ENCODE peak calls at places on chromosomes 3 and 15, in eight cellular contexts. K is stomach, B is Peyer's patch, S is left ventricle myocardium inferior, P is cardiac muscle cell, Z is MM.1S, A is colonic mucosa, L is fibroblast of lung. E is an unnamed sample.

GRCh38 chr3:119518026-119518425 is 19.7 kb downstream of the TIMMDC1 start:
- DNase-seq in A (no peak), K (no peak), Z (no peak), B (no peak), S (no peak), L (no peak), P (no peak), E (no peak)

GRCh38 chr15:50993598-50993997 is 85.1 kb downstream of the AP4E1 start:
- DNase-seq in B (no peak), P (no peak), A (no peak), Z (no peak), L (peak; percentile 63), S (no peak), K (no peak), E (no peak)

GRCh38 chr3:5187152-5187919 is at the start of gene EDEM1:
- DNase-seq in P (peak; percentile 93), S (peak; percentile 94), L (peak; percentile 93), B (peak; percentile 99), Z (peak; percentile 95), K (peak; percentile 96), A (peak; percentile 97), E (peak; percentile 94)

GRCh38 chr3:15629860-15630597 is 28.5 kb downstream of the BTD start:
- DNase-seq in L (peak; percentile 77), A (peak; percentile 71), B (no peak), Z (peak; percentile 90), K (peak; percentile 63), P (peak; percentile 76), S (no peak), E (peak; percentile 78)

GRCh38 chr3:24406900-24407299 is 87.8 kb downstream of the THRB start:
- DNase-seq in Z (no peak), L (no peak), K (no peak), A (no peak), S (no peak), P (no peak), B (no peak), E (no peak)

GRCh38 chr3:194471863-194472262 is 14.9 kb downstream of the ATP13A3 start:
- DNase-seq in A (no peak), P (no peak), S (no peak), B (no peak), L (no peak), Z (no peak), K (no peak), E (no peak)

GRCh38 chr15:55110446-55110845 is 86.3 kb downstream of the RSL24D1 start:
- DNase-seq in P (peak; percentile 25), A (no peak), L (no peak), S (no peak), K (no peak), B (no peak), Z (peak; percentile 12), E (no peak)

GRCh38 chr3:42745776-42746454 is 27.1 kb downstream of the CCDC13 start:
- DNase-seq in Z (no peak), A (peak; percentile 14), S (no peak), P (no peak), L (no peak), B (no peak), K (no peak), E (no peak)

GRCh38 chr15:89068325-89068784 is 19.9 kb upstream of the ABHD2 start:
- DNase-seq in A (no peak), S (no peak), P (no peak), Z (no peak), L (peak; percentile 99), B (no peak), K (no peak), E (no peak)

GRCh38 chr3:30583973-30584372 is 22.4 kb upstream of the TGFBR2 start:
- DNase-seq in K (no peak), L (no peak), A (no peak), P (no peak), S (no peak), Z (no peak), B (no peak), E (no peak)

GRCh38 chr3:71064976-71065763 is 518.4 kb downstream of the FOXP1 start:
- DNase-seq in K (peak; percentile 68), L (peak; percentile 47), B (peak; percentile 81), P (peak; percentile 80), Z (peak; percentile 64), S (peak; percentile 60), A (peak; percentile 70), E (peak; percentile 65)

GRCh38 chr3:45690331-45691035 is 1.3 kb downstream of the SACM1L start:
- DNase-seq in S (no peak), B (no peak), K (no peak), L (peak; percentile 61), Z (peak; percentile 56), A (no peak), P (no peak), E (no peak)

GRCh38 chr3:43858052-43858701 is 167.4 kb downstream of the ABHD5 start:
- DNase-seq in A (no peak), S (no peak), K (no peak), B (no peak), P (no peak), Z (peak; percentile 10), L (no peak), E (no peak)

GRCh38 chr3:43856351-43856750 is 165.6 kb downstream of the ABHD5 start:
- DNase-seq in P (no peak), S (no peak), A (no peak), Z (no peak), L (no peak), K (no peak), B (no peak), E (no peak)

GRCh38 chr3:43855674-43856299 is 165.0 kb downstream of the ABHD5 start:
- DNase-seq in K (peak; percentile 69), L (peak; percentile 46), P (peak; percentile 71), B (peak; percentile 58), S (peak; percentile 34), Z (peak; percentile 55), A (peak; percentile 72), E (peak; percentile 67)

GRCh38 chr3:43857361-43858051 is 166.8 kb downstream of the ABHD5 start:
- DNase-seq in Z (no peak), B (no peak), K (no peak), A (no peak), L (peak; percentile 39), S (no peak), P (no peak), E (no peak)

DNA sequence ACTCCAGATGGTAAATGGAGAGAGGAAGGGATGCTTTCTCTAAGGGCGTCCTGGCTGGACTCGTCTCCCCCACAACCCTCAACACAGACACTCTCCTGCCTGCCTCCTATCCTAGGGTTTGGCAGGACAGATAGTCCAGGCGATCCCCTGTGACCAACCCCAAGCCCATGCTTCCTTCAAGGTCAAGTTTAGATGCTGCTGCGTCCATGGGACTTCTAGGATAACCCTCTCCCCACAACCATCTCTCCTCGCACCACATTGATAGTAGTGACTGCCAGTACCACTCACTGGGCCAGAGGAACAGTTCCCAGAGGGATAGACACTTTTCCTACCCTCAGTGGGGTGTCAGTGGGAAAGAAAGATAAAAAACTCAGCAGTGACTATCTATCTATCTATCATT is 166.0 kb downstream of the ABHD5 start:
- DNase-seq in A (no peak), B (no peak), S (no peak), K (no peak), Z (no peak), L (no peak), P (no peak), E (no peak)
- H3K27me3 ChIP-seq in A (no peaks in the 10 kb centered on the region), B (no peaks in the 10 kb centered on the region), S (peaks cover 85% of the 10 kb centered on the region), K (peaks cover 14% of the 10 kb centered on the region), Z (no peaks in the 10 kb centered on the region), L (no peaks in the 10 kb centered on the region), P (peaks cover 34% of the 10 kb centered on the region), E (no peaks in the 10 kb centered on the region)

DNA sequence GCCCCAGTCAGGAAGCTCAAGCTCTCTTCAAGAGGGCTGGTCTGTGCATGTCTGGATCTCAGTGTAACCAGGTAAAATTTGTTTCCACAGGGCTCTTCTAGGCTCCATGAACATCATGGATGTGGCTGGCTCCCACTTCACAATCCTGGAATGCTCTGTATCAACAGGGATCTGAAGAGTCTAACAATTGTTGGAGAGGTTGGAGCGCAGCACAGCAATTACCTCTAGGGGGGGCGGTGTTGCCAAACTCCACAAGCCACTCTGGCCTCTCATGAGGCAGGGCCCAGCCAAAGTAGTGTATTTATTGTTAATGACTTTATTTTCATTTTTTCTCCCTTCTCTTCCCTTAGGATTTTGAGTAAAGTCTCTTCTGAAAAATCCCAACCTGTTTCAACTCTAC is 6.1 kb upstream of the EIF2B5 start:
- DNase-seq in K (peak; percentile 35), B (no peak), S (no peak), A (peak; percentile 26), P (peak; percentile 66), Z (peak; percentile 51), L (peak; percentile 50), E (peak; percentile 56)
- TF ChIP-seq CTCF in K (no peak), B (no peak), S (peak; percentile 33), A (no peak), P (peak; percentile 57), Z (peak; percentile 65), L (peak; percentile 54), E (no peak)

DNA sequence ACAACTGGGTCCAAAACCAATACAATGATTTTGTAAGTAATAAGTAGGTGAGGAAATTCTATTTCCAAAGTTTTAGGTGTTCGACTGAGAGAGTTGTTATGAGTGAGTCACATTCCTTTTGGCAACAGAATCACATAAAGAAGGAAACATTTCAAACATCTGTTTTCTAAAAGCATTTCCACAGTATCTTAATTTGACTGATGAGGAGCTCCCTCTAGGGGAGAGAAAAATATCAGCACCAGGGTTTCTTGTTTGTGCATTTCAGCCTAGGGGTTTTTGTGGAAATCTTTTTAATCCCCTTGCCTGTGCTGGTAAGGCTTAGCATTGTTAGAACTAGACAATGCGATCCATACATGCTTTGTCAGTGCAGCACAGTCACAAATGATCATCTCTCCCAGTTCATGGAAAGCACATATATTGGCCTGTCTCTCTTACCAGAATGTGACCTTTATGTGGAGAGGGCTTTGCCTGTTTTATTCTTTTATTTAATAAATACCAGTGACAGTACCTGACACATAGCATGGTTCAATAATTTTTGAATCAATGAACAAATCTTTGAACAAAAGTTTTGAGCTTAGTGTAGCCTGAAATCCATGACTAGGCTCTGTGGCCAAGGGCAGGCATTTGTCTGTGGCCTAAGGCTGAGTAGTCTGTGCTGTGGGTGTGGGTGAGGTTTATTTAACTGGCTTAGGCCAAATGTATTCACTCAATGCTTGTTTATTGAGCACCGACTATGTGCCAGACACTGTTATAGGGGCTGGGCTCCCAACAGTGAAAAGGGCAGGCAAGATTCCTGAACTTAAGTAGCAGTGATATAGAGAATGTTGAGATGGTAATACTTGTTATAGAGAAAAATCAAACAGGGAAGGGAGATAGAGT is 21.1 kb upstream of the IQCF6 start:
- DNase-seq in B (no peak), L (peak; percentile 72), P (peak; percentile 69), Z (peak; percentile 56), S (no peak), K (no peak), A (peak; percentile 42), E (peak; percentile 21)
- H3K27ac ChIP-seq in B (no peak overlapping the region), L (no peak overlapping the region), P (no peak overlapping the region), Z (no peak overlapping the region), S (no peak overlapping the region), K (no peak overlapping the region), A (no peak overlapping the region), E (no peak overlapping the region)

DNA sequence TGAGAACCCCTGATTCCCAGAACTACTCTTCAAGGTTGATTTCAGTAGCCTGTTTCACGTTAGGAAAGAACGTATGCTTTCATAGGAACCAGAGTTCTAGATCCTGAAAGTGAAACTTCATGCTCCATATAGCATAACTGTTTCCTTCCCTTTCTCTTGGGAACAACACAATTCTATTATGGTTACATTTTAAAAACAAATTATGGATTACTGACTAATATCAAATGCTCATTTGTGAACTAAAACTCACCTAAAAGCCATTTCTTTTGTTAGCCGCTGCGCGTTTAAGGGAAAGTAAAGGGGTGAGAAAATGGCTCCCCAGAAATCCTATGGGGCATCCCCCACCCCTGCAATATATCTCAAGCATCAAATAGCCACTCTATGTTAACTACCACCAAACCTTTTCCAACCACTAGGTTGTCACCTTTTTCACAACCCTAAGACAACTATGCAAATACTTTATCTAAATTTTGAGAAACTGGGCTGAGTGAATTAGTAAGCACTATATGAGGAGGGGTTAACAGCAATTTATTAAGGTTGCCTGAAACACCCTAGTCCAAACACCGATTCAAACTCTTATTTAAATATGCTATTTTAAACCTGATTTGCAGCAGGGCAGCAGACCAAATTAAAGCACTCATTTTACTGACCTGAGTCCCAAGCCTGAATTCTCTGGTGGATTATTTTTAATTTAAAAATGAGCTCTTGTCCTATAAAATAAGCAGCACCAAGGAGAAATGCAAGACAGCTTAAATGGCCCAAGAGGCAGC is 2.4 kb downstream of the SIAH2 start:
- DNase-seq in L (no peak), B (no peak), A (no peak), K (no peak), S (no peak), P (no peak), Z (peak; percentile 12), E (no peak)
- H3K27me3 ChIP-seq in L (no peaks in the 10 kb centered on the region), B (no peaks in the 10 kb centered on the region), A (no peaks in the 10 kb centered on the region), K (no peaks in the 10 kb centered on the region), S (no peaks in the 10 kb centered on the region), P (no peaks in the 10 kb centered on the region), Z (no peaks in the 10 kb centered on the region), E (no peaks in the 10 kb centered on the region)